ENCODE peak calls at places on chromosomes 4 and X, in ten cellular contexts. One of them, this sample, is unnamed.

GRCh38 chr4:22062676-22063075 is 114.1 kb upstream of the KCNIP4 start:
- DNase-seq in tibial artery: no peak
- DNase-seq in cardiac muscle cell: no peak
- DNase-seq in AG04450: no peak
- DNase-seq in tibial nerve: no peak
- DNase-seq in GM12878: no peak
- DNase-seq in IMR-90: no peak
- DNase-seq in HFF-Myc: no peak
- DNase-seq in GM10248: no peak
- DNase-seq in CD4-positive, alpha-beta T cell: no peak
- DNase-seq in this sample: no peak

GRCh38 chr4:87478732-87479250 is 50.4 kb downstream of the SPARCL1 start:
- DNase-seq in GM10248: no peak
- DNase-seq in HFF-Myc: no peak
- DNase-seq in IMR-90: no peak
- DNase-seq in cardiac muscle cell: no peak
- DNase-seq in AG04450: no peak
- DNase-seq in tibial artery: no peak
- DNase-seq in GM12878: no peak
- DNase-seq in tibial nerve: no peak
- DNase-seq in CD4-positive, alpha-beta T cell: no peak
- DNase-seq in this sample: no peak

GRCh38 chrX:13473666-13474516 is 95.5 kb upstream of the EGFL6 start:
- DNase-seq in IMR-90: peak; percentile 40
- DNase-seq in AG04450: no peak
- DNase-seq in HFF-Myc: no peak
- DNase-seq in GM12878: peak; percentile 52
- DNase-seq in cardiac muscle cell: peak; percentile 45
- DNase-seq in GM10248: peak; percentile 26
- DNase-seq in tibial nerve: no peak
- DNase-seq in CD4-positive, alpha-beta T cell: peak; percentile 32
- DNase-seq in tibial artery: no peak
- DNase-seq in this sample: peak; percentile 33

GRCh38 chr4:73729534-73730165 is 10.7 kb upstream of the CXCL8 start:
- DNase-seq in GM12878: no peak
- DNase-seq in CD4-positive, alpha-beta T cell: no peak
- DNase-seq in IMR-90: peak; percentile 92
- DNase-seq in HFF-Myc: peak; percentile 52
- DNase-seq in cardiac muscle cell: peak; percentile 94
- DNase-seq in GM10248: peak; percentile 27
- DNase-seq in tibial artery: peak; percentile 84
- DNase-seq in tibial nerve: peak; percentile 81
- DNase-seq in AG04450: peak; percentile 70
- DNase-seq in this sample: peak; percentile 96

GRCh38 chr4:25029479-25030282 is 1.1 kb downstream of the LGI2 start:
- DNase-seq in IMR-90: no peak
- DNase-seq in AG04450: no peak
- DNase-seq in tibial nerve: no peak
- DNase-seq in GM12878: no peak
- DNase-seq in GM10248: no peak
- DNase-seq in cardiac muscle cell: no peak
- DNase-seq in CD4-positive, alpha-beta T cell: no peak
- DNase-seq in HFF-Myc: no peak
- DNase-seq in tibial artery: no peak
- DNase-seq in this sample: no peak

GRCh38 chr4:168891086-168891485 is 119.0 kb downstream of the CBR4 start:
- DNase-seq in IMR-90: no peak
- DNase-seq in cardiac muscle cell: no peak
- DNase-seq in HFF-Myc: no peak
- DNase-seq in GM10248: no peak
- DNase-seq in CD4-positive, alpha-beta T cell: no peak
- DNase-seq in AG04450: no peak
- DNase-seq in tibial nerve: no peak
- DNase-seq in GM12878: no peak
- DNase-seq in tibial artery: no peak
- DNase-seq in this sample: no peak

GRCh38 chr4:76993787-76994641 is 44.5 kb downstream of the SEPTIN11 start:
- DNase-seq in GM10248: peak; percentile 60
- DNase-seq in AG04450: no peak
- DNase-seq in cardiac muscle cell: no peak
- DNase-seq in IMR-90: no peak
- DNase-seq in CD4-positive, alpha-beta T cell: no peak
- DNase-seq in tibial artery: no peak
- DNase-seq in GM12878: peak; percentile 73
- DNase-seq in tibial nerve: no peak
- DNase-seq in HFF-Myc: no peak
- DNase-seq in this sample: no peak

GRCh38 chr4:2083116-2083825 is 24.1 kb downstream of the NAT8L start:
- DNase-seq in GM12878: no peak
- DNase-seq in tibial nerve: no peak
- DNase-seq in GM10248: no peak
- DNase-seq in HFF-Myc: no peak
- DNase-seq in tibial artery: no peak
- DNase-seq in CD4-positive, alpha-beta T cell: no peak
- DNase-seq in AG04450: no peak
- DNase-seq in IMR-90: no peak
- DNase-seq in cardiac muscle cell: no peak
- DNase-seq in this sample: no peak

GRCh38 chr4:16150716-16151115 is 66.9 kb upstream of the PROM1 start:
- DNase-seq in GM10248: no peak
- DNase-seq in CD4-positive, alpha-beta T cell: no peak
- DNase-seq in AG04450: no peak
- DNase-seq in IMR-90: no peak
- DNase-seq in GM12878: no peak
- DNase-seq in tibial artery: no peak
- DNase-seq in cardiac muscle cell: no peak
- DNase-seq in tibial nerve: no peak
- DNase-seq in HFF-Myc: no peak
- DNase-seq in this sample: no peak

GRCh38 chr4:179415842-179416223 is 1973.6 kb upstream of the AGA start:
- DNase-seq in cardiac muscle cell: no peak
- DNase-seq in AG04450: peak; percentile 1
- DNase-seq in CD4-positive, alpha-beta T cell: no peak
- DNase-seq in GM12878: no peak
- DNase-seq in IMR-90: peak; percentile 10
- DNase-seq in GM10248: no peak
- DNase-seq in tibial artery: no peak
- DNase-seq in HFF-Myc: no peak
- DNase-seq in tibial nerve: no peak
- DNase-seq in this sample: no peak

GRCh38 chr4:138673053-138673452 is 342.5 kb upstream of the NOCT start:
- DNase-seq in AG04450: no peak
- DNase-seq in tibial artery: no peak
- DNase-seq in GM12878: no peak
- DNase-seq in CD4-positive, alpha-beta T cell: no peak
- DNase-seq in cardiac muscle cell: no peak
- DNase-seq in GM10248: no peak
- DNase-seq in tibial nerve: no peak
- DNase-seq in HFF-Myc: no peak
- DNase-seq in IMR-90: peak; percentile 15
- DNase-seq in this sample: no peak

GRCh38 chrX:19897087-19897486 is 9.7 kb upstream of the SH3KBP1 start:
- DNase-seq in GM12878: no peak
- DNase-seq in cardiac muscle cell: no peak
- DNase-seq in tibial artery: no peak
- DNase-seq in HFF-Myc: no peak
- DNase-seq in tibial nerve: no peak
- DNase-seq in GM10248: no peak
- DNase-seq in AG04450: no peak
- DNase-seq in CD4-positive, alpha-beta T cell: no peak
- DNase-seq in IMR-90: no peak
- DNase-seq in this sample: no peak

GRCh38 chrX:124289443-124289842 is 43.0 kb upstream of the TEX13D start:
- DNase-seq in GM12878: no peak
- DNase-seq in CD4-positive, alpha-beta T cell: no peak
- DNase-seq in cardiac muscle cell: no peak
- DNase-seq in tibial nerve: no peak
- DNase-seq in GM10248: no peak
- DNase-seq in HFF-Myc: no peak
- DNase-seq in AG04450: no peak
- DNase-seq in IMR-90: no peak
- DNase-seq in tibial artery: no peak
- DNase-seq in this sample: no peak

GRCh38 chr4:13056630-13057187 is 427.4 kb downstream of the RAB28 start:
- DNase-seq in AG04450: no peak
- DNase-seq in cardiac muscle cell: no peak
- DNase-seq in tibial nerve: no peak
- DNase-seq in tibial artery: no peak
- DNase-seq in CD4-positive, alpha-beta T cell: no peak
- DNase-seq in IMR-90: no peak
- DNase-seq in GM12878: no peak
- DNase-seq in GM10248: no peak
- DNase-seq in HFF-Myc: no peak
- DNase-seq in this sample: no peak
- TF ChIP-seq CTCF in AG04450: no peak
- TF ChIP-seq CTCF in cardiac muscle cell: no peak
- TF ChIP-seq CTCF in tibial nerve: no peak
- TF ChIP-seq CTCF in tibial artery: no peak
- TF ChIP-seq CTCF in CD4-positive, alpha-beta T cell: no peak
- TF ChIP-seq CTCF in IMR-90: no peak
- TF ChIP-seq CTCF in GM12878: no peak
- TF ChIP-seq CTCF in GM10248: no peak
- TF ChIP-seq CTCF in HFF-Myc: no peak
- TF ChIP-seq CTCF in this sample: no peak

DNA sequence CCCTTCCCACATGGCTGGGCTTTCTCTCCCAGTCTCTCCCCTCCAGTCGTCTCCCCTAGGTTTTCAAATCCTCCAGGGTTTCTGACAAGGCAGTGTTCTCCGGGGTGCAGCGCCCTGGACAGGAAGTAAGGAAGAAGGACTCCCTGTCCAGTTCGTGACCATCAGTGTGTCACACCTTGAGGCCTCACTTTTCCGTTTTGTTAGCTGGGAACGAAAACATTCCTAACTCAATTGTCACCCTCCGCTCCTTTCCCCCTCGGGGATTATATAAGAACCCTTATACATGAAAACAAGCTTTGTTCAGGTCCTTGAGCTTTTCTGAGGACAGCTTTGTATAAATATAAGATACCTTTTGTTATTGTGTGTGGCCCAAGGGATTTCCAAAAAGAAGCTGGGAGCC is 92.1 kb downstream of the KDR start:
- DNase-seq in AG04450: no peak
- DNase-seq in CD4-positive, alpha-beta T cell: no peak
- DNase-seq in tibial artery: no peak
- DNase-seq in HFF-Myc: no peak
- DNase-seq in IMR-90: no peak
- DNase-seq in GM10248: no peak
- DNase-seq in GM12878: no peak
- DNase-seq in cardiac muscle cell: no peak
- DNase-seq in tibial nerve: no peak
- DNase-seq in this sample: peak; percentile 30
- TF ChIP-seq CTCF in AG04450: no peak
- TF ChIP-seq CTCF in CD4-positive, alpha-beta T cell: no peak
- TF ChIP-seq CTCF in tibial artery: no peak
- TF ChIP-seq CTCF in HFF-Myc: no peak
- TF ChIP-seq CTCF in IMR-90: no peak
- TF ChIP-seq CTCF in GM10248: no peak
- TF ChIP-seq CTCF in GM12878: no peak
- TF ChIP-seq CTCF in cardiac muscle cell: no peak
- TF ChIP-seq CTCF in tibial nerve: no peak
- TF ChIP-seq CTCF in this sample: no peak

GRCh38 chr4:163535657-163536056 is 41.2 kb downstream of the TMA16 start:
- DNase-seq in cardiac muscle cell: no peak
- DNase-seq in tibial nerve: no peak
- DNase-seq in CD4-positive, alpha-beta T cell: no peak
- DNase-seq in IMR-90: no peak
- DNase-seq in AG04450: no peak
- DNase-seq in tibial artery: no peak
- DNase-seq in GM10248: no peak
- DNase-seq in GM12878: no peak
- DNase-seq in HFF-Myc: no peak
- DNase-seq in this sample: no peak
- TF ChIP-seq CTCF in cardiac muscle cell: no peak
- TF ChIP-seq CTCF in tibial nerve: no peak
- TF ChIP-seq CTCF in CD4-positive, alpha-beta T cell: no peak
- TF ChIP-seq CTCF in IMR-90: no peak
- TF ChIP-seq CTCF in AG04450: peak; percentile 32
- TF ChIP-seq CTCF in tibial artery: no peak
- TF ChIP-seq CTCF in GM10248: no peak
- TF ChIP-seq CTCF in GM12878: no peak
- TF ChIP-seq CTCF in HFF-Myc: no peak
- TF ChIP-seq CTCF in this sample: no peak

GRCh38 chr4:176191974-176192373 is 3.4 kb downstream of the SPATA4 start:
- DNase-seq in CD4-positive, alpha-beta T cell: no peak
- DNase-seq in GM10248: no peak
- DNase-seq in tibial artery: no peak
- DNase-seq in tibial nerve: no peak
- DNase-seq in GM12878: no peak
- DNase-seq in cardiac muscle cell: no peak
- DNase-seq in HFF-Myc: no peak
- DNase-seq in AG04450: no peak
- DNase-seq in IMR-90: peak; percentile 43
- DNase-seq in this sample: no peak
- TF ChIP-seq CTCF in CD4-positive, alpha-beta T cell: no peak
- TF ChIP-seq CTCF in GM10248: no peak
- TF ChIP-seq CTCF in tibial artery: no peak
- TF ChIP-seq CTCF in tibial nerve: no peak
- TF ChIP-seq CTCF in GM12878: no peak
- TF ChIP-seq CTCF in cardiac muscle cell: no peak
- TF ChIP-seq CTCF in HFF-Myc: no peak
- TF ChIP-seq CTCF in AG04450: no peak
- TF ChIP-seq CTCF in IMR-90: no peak
- TF ChIP-seq CTCF in this sample: no peak

DNA sequence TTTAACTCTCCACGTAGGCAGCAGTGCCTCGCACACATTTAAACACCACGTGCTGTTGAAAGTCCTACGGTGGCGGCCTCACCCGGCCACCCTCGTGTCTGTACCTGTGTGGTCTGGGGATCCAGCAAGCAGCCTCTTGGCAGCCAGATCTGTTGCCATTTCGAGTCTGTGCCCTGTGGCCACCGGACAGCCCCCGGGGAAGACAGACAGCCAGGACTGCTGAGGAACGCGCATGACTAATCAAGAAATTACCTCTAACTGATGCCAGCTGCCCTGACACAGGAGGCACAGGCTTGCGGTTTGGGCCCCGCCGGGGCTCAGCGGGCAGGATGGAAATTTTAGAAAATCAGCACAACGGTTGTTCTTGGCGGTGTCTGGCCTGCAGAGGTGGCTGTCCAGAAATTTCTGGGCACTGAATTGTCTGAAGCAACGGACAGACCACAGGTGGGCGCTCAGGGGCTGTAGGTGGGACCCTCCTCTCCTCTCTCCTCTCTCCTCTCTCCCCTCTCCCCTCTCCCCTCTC is 15.6 kb upstream of the ASMTL start:
- DNase-seq in HFF-Myc: no peak
- DNase-seq in tibial artery: no peak
- DNase-seq in IMR-90: no peak
- DNase-seq in AG04450: no peak
- DNase-seq in GM10248: peak; percentile 56
- DNase-seq in CD4-positive, alpha-beta T cell: peak; percentile 75
- DNase-seq in tibial nerve: no peak
- DNase-seq in GM12878: peak; percentile 83
- DNase-seq in cardiac muscle cell: no peak
- DNase-seq in this sample: peak; percentile 9
- TF ChIP-seq CTCF in HFF-Myc: peak; percentile 3
- TF ChIP-seq CTCF in tibial artery: no peak
- TF ChIP-seq CTCF in IMR-90: no peak
- TF ChIP-seq CTCF in AG04450: no peak
- TF ChIP-seq CTCF in GM10248: peak; percentile 51
- TF ChIP-seq CTCF in CD4-positive, alpha-beta T cell: no peak
- TF ChIP-seq CTCF in tibial nerve: no peak
- TF ChIP-seq CTCF in GM12878: peak; percentile 60
- TF ChIP-seq CTCF in cardiac muscle cell: no peak
- TF ChIP-seq CTCF in this sample: no peak